ENCODE peak calls at places on chromosomes 2 and 18, in six cellular contexts. One of them, this sample, is unnamed.
A peak's percentile ranks its signal among the peaks of the same experiment; 100 is the strongest.

GRCh38 chr18:59140287-59140885 is 702 bp downstream of the SEC11C start:
- DNase-seq in stimulated activated CD8-positive, alpha-beta memory T cell treated with anti-CD3 and anti-CD28 coated beads, Interleukin-4, amount 100 ng/mL, for 4 hours: no peak
- DNase-seq in Panc1: no peak
- DNase-seq in Right ventricle myocardium superior: no peak
- DNase-seq in CD8-positive, alpha-beta memory T cell: no peak
- DNase-seq in HFFc6: peak; percentile 36
- DNase-seq in this sample: no peak

GRCh38 chr2:142825861-142826260 is 51.6 kb upstream of the KYNU start:
- DNase-seq in stimulated activated CD8-positive, alpha-beta memory T cell treated with anti-CD3 and anti-CD28 coated beads, Interleukin-4, amount 100 ng/mL, for 4 hours: no peak
- DNase-seq in Panc1: no peak
- DNase-seq in Right ventricle myocardium superior: no peak
- DNase-seq in CD8-positive, alpha-beta memory T cell: no peak
- DNase-seq in HFFc6: no peak
- DNase-seq in this sample: no peak

GRCh38 chr18:56565059-56565458 is 73.3 kb downstream of the TXNL1 start:
- DNase-seq in stimulated activated CD8-positive, alpha-beta memory T cell treated with anti-CD3 and anti-CD28 coated beads, Interleukin-4, amount 100 ng/mL, for 4 hours: no peak
- DNase-seq in Panc1: no peak
- DNase-seq in Right ventricle myocardium superior: no peak
- DNase-seq in CD8-positive, alpha-beta memory T cell: no peak
- DNase-seq in HFFc6: no peak
- DNase-seq in this sample: no peak

GRCh38 chr2:168848220-168848619 is 42.0 kb downstream of the SPC25 start:
- DNase-seq in stimulated activated CD8-positive, alpha-beta memory T cell treated with anti-CD3 and anti-CD28 coated beads, Interleukin-4, amount 100 ng/mL, for 4 hours: no peak
- DNase-seq in Panc1: no peak
- DNase-seq in Right ventricle myocardium superior: no peak
- DNase-seq in CD8-positive, alpha-beta memory T cell: no peak
- DNase-seq in HFFc6: no peak
- DNase-seq in this sample: no peak

GRCh38 chr18:36402765-36403396 is 105.4 kb downstream of the FHOD3 start:
- DNase-seq in stimulated activated CD8-positive, alpha-beta memory T cell treated with anti-CD3 and anti-CD28 coated beads, Interleukin-4, amount 100 ng/mL, for 4 hours: no peak
- DNase-seq in Panc1: no peak
- DNase-seq in Right ventricle myocardium superior: peak; percentile 86
- DNase-seq in CD8-positive, alpha-beta memory T cell: no peak
- DNase-seq in HFFc6: peak; percentile 22
- DNase-seq in this sample: no peak

GRCh38 chr2:176152350-176153181 is 1.2 kb downstream of the HOXD4 start:
- DNase-seq in stimulated activated CD8-positive, alpha-beta memory T cell treated with anti-CD3 and anti-CD28 coated beads, Interleukin-4, amount 100 ng/mL, for 4 hours: no peak
- DNase-seq in Panc1: no peak
- DNase-seq in Right ventricle myocardium superior: no peak
- DNase-seq in CD8-positive, alpha-beta memory T cell: no peak
- DNase-seq in HFFc6: no peak
- DNase-seq in this sample: no peak

GRCh38 chr2:31354837-31355236 is 59.7 kb downstream of the XDH start:
- DNase-seq in stimulated activated CD8-positive, alpha-beta memory T cell treated with anti-CD3 and anti-CD28 coated beads, Interleukin-4, amount 100 ng/mL, for 4 hours: no peak
- DNase-seq in Panc1: no peak
- DNase-seq in Right ventricle myocardium superior: no peak
- DNase-seq in CD8-positive, alpha-beta memory T cell: no peak
- DNase-seq in HFFc6: no peak
- DNase-seq in this sample: no peak

GRCh38 chr2:173090973-173091660 is 15.5 kb downstream of the MAP3K20 start:
- DNase-seq in stimulated activated CD8-positive, alpha-beta memory T cell treated with anti-CD3 and anti-CD28 coated beads, Interleukin-4, amount 100 ng/mL, for 4 hours: no peak
- DNase-seq in Panc1: no peak
- DNase-seq in Right ventricle myocardium superior: peak; percentile 40
- DNase-seq in CD8-positive, alpha-beta memory T cell: no peak
- DNase-seq in HFFc6: no peak
- DNase-seq in this sample: no peak

GRCh38 chr2:58896600-58896999 is 655.5 kb upstream of the FANCL start:
- DNase-seq in stimulated activated CD8-positive, alpha-beta memory T cell treated with anti-CD3 and anti-CD28 coated beads, Interleukin-4, amount 100 ng/mL, for 4 hours: no peak
- DNase-seq in Panc1: no peak
- DNase-seq in Right ventricle myocardium superior: no peak
- DNase-seq in CD8-positive, alpha-beta memory T cell: no peak
- DNase-seq in HFFc6: no peak
- DNase-seq in this sample: no peak

GRCh38 chr18:27235218-27235870 is 50.2 kb upstream of the CHST9 start:
- DNase-seq in stimulated activated CD8-positive, alpha-beta memory T cell treated with anti-CD3 and anti-CD28 coated beads, Interleukin-4, amount 100 ng/mL, for 4 hours: no peak
- DNase-seq in Panc1: no peak
- DNase-seq in Right ventricle myocardium superior: no peak
- DNase-seq in CD8-positive, alpha-beta memory T cell: no peak
- DNase-seq in HFFc6: no peak
- DNase-seq in this sample: no peak

GRCh38 chr2:152098798-152099654 is at the start of gene CACNB4:
- DNase-seq in stimulated activated CD8-positive, alpha-beta memory T cell treated with anti-CD3 and anti-CD28 coated beads, Interleukin-4, amount 100 ng/mL, for 4 hours: no peak
- DNase-seq in Panc1: no peak
- DNase-seq in Right ventricle myocardium superior: peak; percentile 47
- DNase-seq in CD8-positive, alpha-beta memory T cell: no peak
- DNase-seq in HFFc6: peak; percentile 13
- DNase-seq in this sample: no peak

GRCh38 chr2:236499691-236500573 is 69.7 kb upstream of the ACKR3 start:
- DNase-seq in stimulated activated CD8-positive, alpha-beta memory T cell treated with anti-CD3 and anti-CD28 coated beads, Interleukin-4, amount 100 ng/mL, for 4 hours: no peak
- DNase-seq in Panc1: no peak
- DNase-seq in Right ventricle myocardium superior: no peak
- DNase-seq in CD8-positive, alpha-beta memory T cell: no peak
- DNase-seq in HFFc6: no peak
- DNase-seq in this sample: no peak

GRCh38 chr2:135689679-135690078 is 52.0 kb upstream of the UBXN4 start:
- DNase-seq in stimulated activated CD8-positive, alpha-beta memory T cell treated with anti-CD3 and anti-CD28 coated beads, Interleukin-4, amount 100 ng/mL, for 4 hours: no peak
- DNase-seq in Panc1: no peak
- DNase-seq in Right ventricle myocardium superior: no peak
- DNase-seq in CD8-positive, alpha-beta memory T cell: no peak
- DNase-seq in HFFc6: no peak
- DNase-seq in this sample: no peak

GRCh38 chr2:15943378-15943851 is 3.1 kb downstream of the MYCN start:
- DNase-seq in stimulated activated CD8-positive, alpha-beta memory T cell treated with anti-CD3 and anti-CD28 coated beads, Interleukin-4, amount 100 ng/mL, for 4 hours: no peak
- DNase-seq in Panc1: no peak
- DNase-seq in Right ventricle myocardium superior: no peak
- DNase-seq in CD8-positive, alpha-beta memory T cell: no peak
- DNase-seq in HFFc6: no peak
- DNase-seq in this sample: no peak

GRCh38 chr2:1132328-1132964 is 181.8 kb downstream of the SNTG2 start:
- DNase-seq in stimulated activated CD8-positive, alpha-beta memory T cell treated with anti-CD3 and anti-CD28 coated beads, Interleukin-4, amount 100 ng/mL, for 4 hours: no peak
- DNase-seq in Panc1: no peak
- DNase-seq in Right ventricle myocardium superior: no peak
- DNase-seq in CD8-positive, alpha-beta memory T cell: no peak
- DNase-seq in HFFc6: no peak
- DNase-seq in this sample: no peak

GRCh38 chr2:86747708-86748627 is 27.9 kb downstream of the RMND5A start:
- DNase-seq in stimulated activated CD8-positive, alpha-beta memory T cell treated with anti-CD3 and anti-CD28 coated beads, Interleukin-4, amount 100 ng/mL, for 4 hours: no peak
- DNase-seq in Panc1: peak; percentile 32
- DNase-seq in Right ventricle myocardium superior: no peak
- DNase-seq in CD8-positive, alpha-beta memory T cell: no peak
- DNase-seq in HFFc6: peak; percentile 83
- DNase-seq in this sample: no peak

GRCh38 chr2:220064282-220065042 is 437.0 kb downstream of the SLC4A3 start:
- DNase-seq in stimulated activated CD8-positive, alpha-beta memory T cell treated with anti-CD3 and anti-CD28 coated beads, Interleukin-4, amount 100 ng/mL, for 4 hours: no peak
- DNase-seq in Panc1: no peak
- DNase-seq in Right ventricle myocardium superior: no peak
- DNase-seq in CD8-positive, alpha-beta memory T cell: no peak
- DNase-seq in HFFc6: no peak
- DNase-seq in this sample: no peak

GRCh38 chr2:102735431-102736130 is 26.2 kb upstream of the TMEM182 start:
- DNase-seq in stimulated activated CD8-positive, alpha-beta memory T cell treated with anti-CD3 and anti-CD28 coated beads, Interleukin-4, amount 100 ng/mL, for 4 hours: no peak
- DNase-seq in Panc1: no peak
- DNase-seq in Right ventricle myocardium superior: no peak
- DNase-seq in CD8-positive, alpha-beta memory T cell: no peak
- DNase-seq in HFFc6: no peak
- DNase-seq in this sample: no peak

GRCh38 chr2:227871375-227871788 is at the start of gene DAW1:
- DNase-seq in stimulated activated CD8-positive, alpha-beta memory T cell treated with anti-CD3 and anti-CD28 coated beads, Interleukin-4, amount 100 ng/mL, for 4 hours: no peak
- DNase-seq in Panc1: no peak
- DNase-seq in Right ventricle myocardium superior: peak; percentile 73
- DNase-seq in CD8-positive, alpha-beta memory T cell: peak; percentile 66
- DNase-seq in HFFc6: no peak
- DNase-seq in this sample: no peak

GRCh38 chr2:236167297-236168109 is 683 bp downstream of the GBX2 start:
- DNase-seq in stimulated activated CD8-positive, alpha-beta memory T cell treated with anti-CD3 and anti-CD28 coated beads, Interleukin-4, amount 100 ng/mL, for 4 hours: no peak
- DNase-seq in Panc1: no peak
- DNase-seq in Right ventricle myocardium superior: no peak
- DNase-seq in CD8-positive, alpha-beta memory T cell: no peak
- DNase-seq in HFFc6: peak; percentile 12
- DNase-seq in this sample: no peak

GRCh38 chr2:109429711-109430265 is 184.0 kb downstream of the SEPTIN10 start:
- DNase-seq in stimulated activated CD8-positive, alpha-beta memory T cell treated with anti-CD3 and anti-CD28 coated beads, Interleukin-4, amount 100 ng/mL, for 4 hours: no peak
- DNase-seq in Panc1: no peak
- DNase-seq in Right ventricle myocardium superior: no peak
- DNase-seq in CD8-positive, alpha-beta memory T cell: no peak
- DNase-seq in HFFc6: no peak
- DNase-seq in this sample: no peak

GRCh38 chr2:108936868-108937265 is 52.2 kb downstream of the EDAR start:
- DNase-seq in stimulated activated CD8-positive, alpha-beta memory T cell treated with anti-CD3 and anti-CD28 coated beads, Interleukin-4, amount 100 ng/mL, for 4 hours: no peak
- DNase-seq in Panc1: no peak
- DNase-seq in Right ventricle myocardium superior: no peak
- DNase-seq in CD8-positive, alpha-beta memory T cell: no peak
- DNase-seq in HFFc6: no peak
- DNase-seq in this sample: no peak

GRCh38 chr18:76564117-76564516 is 69.1 kb upstream of the ZNF516 start:
- DNase-seq in stimulated activated CD8-positive, alpha-beta memory T cell treated with anti-CD3 and anti-CD28 coated beads, Interleukin-4, amount 100 ng/mL, for 4 hours: no peak
- DNase-seq in Panc1: no peak
- DNase-seq in Right ventricle myocardium superior: no peak
- DNase-seq in CD8-positive, alpha-beta memory T cell: no peak
- DNase-seq in HFFc6: peak; percentile 67
- DNase-seq in this sample: no peak

GRCh38 chr2:15748736-15749323 is 157.2 kb downstream of the DDX1 start:
- DNase-seq in stimulated activated CD8-positive, alpha-beta memory T cell treated with anti-CD3 and anti-CD28 coated beads, Interleukin-4, amount 100 ng/mL, for 4 hours: no peak
- DNase-seq in Panc1: no peak
- DNase-seq in Right ventricle myocardium superior: no peak
- DNase-seq in CD8-positive, alpha-beta memory T cell: no peak
- DNase-seq in HFFc6: no peak
- DNase-seq in this sample: no peak

GRCh38 chr18:75407468-75408437 is 19.8 kb downstream of the SMIM21 start:
- DNase-seq in stimulated activated CD8-positive, alpha-beta memory T cell treated with anti-CD3 and anti-CD28 coated beads, Interleukin-4, amount 100 ng/mL, for 4 hours: no peak
- DNase-seq in Panc1: no peak
- DNase-seq in Right ventricle myocardium superior: no peak
- DNase-seq in CD8-positive, alpha-beta memory T cell: no peak
- DNase-seq in HFFc6: peak; percentile 27
- DNase-seq in this sample: no peak

GRCh38 chr18:76480913-76481312 is 14.1 kb downstream of the ZNF516 start:
- DNase-seq in stimulated activated CD8-positive, alpha-beta memory T cell treated with anti-CD3 and anti-CD28 coated beads, Interleukin-4, amount 100 ng/mL, for 4 hours: no peak
- DNase-seq in Panc1: no peak
- DNase-seq in Right ventricle myocardium superior: no peak
- DNase-seq in CD8-positive, alpha-beta memory T cell: no peak
- DNase-seq in HFFc6: no peak
- DNase-seq in this sample: no peak

GRCh38 chr2:159140070-159140774 is 146.3 kb downstream of the WDSUB1 start:
- DNase-seq in stimulated activated CD8-positive, alpha-beta memory T cell treated with anti-CD3 and anti-CD28 coated beads, Interleukin-4, amount 100 ng/mL, for 4 hours: no peak
- DNase-seq in Panc1: no peak
- DNase-seq in Right ventricle myocardium superior: no peak
- DNase-seq in CD8-positive, alpha-beta memory T cell: no peak
- DNase-seq in HFFc6: peak; percentile 87
- DNase-seq in this sample: no peak

GRCh38 chr2:127094509-127095366 is 12.2 kb downstream of the BIN1 start:
- DNase-seq in stimulated activated CD8-positive, alpha-beta memory T cell treated with anti-CD3 and anti-CD28 coated beads, Interleukin-4, amount 100 ng/mL, for 4 hours: no peak
- DNase-seq in Panc1: no peak
- DNase-seq in Right ventricle myocardium superior: peak; percentile 80
- DNase-seq in CD8-positive, alpha-beta memory T cell: peak; percentile 42
- DNase-seq in HFFc6: no peak
- DNase-seq in this sample: no peak

GRCh38 chr18:8607776-8608682 is 1.2 kb upstream of the RAB12 start:
- DNase-seq in stimulated activated CD8-positive, alpha-beta memory T cell treated with anti-CD3 and anti-CD28 coated beads, Interleukin-4, amount 100 ng/mL, for 4 hours: no peak
- DNase-seq in Panc1: no peak
- DNase-seq in Right ventricle myocardium superior: no peak
- DNase-seq in CD8-positive, alpha-beta memory T cell: no peak
- DNase-seq in HFFc6: no peak
- DNase-seq in this sample: no peak

GRCh38 chr2:118805061-118805690 is 42.3 kb downstream of the EN1 start:
- DNase-seq in stimulated activated CD8-positive, alpha-beta memory T cell treated with anti-CD3 and anti-CD28 coated beads, Interleukin-4, amount 100 ng/mL, for 4 hours: no peak
- DNase-seq in Panc1: no peak
- DNase-seq in Right ventricle myocardium superior: no peak
- DNase-seq in CD8-positive, alpha-beta memory T cell: no peak
- DNase-seq in HFFc6: no peak
- DNase-seq in this sample: no peak

GRCh38 chr2:215419113-215419512 is 16.8 kb downstream of the FN1 start:
- DNase-seq in stimulated activated CD8-positive, alpha-beta memory T cell treated with anti-CD3 and anti-CD28 coated beads, Interleukin-4, amount 100 ng/mL, for 4 hours: no peak
- DNase-seq in Panc1: no peak
- DNase-seq in Right ventricle myocardium superior: no peak
- DNase-seq in CD8-positive, alpha-beta memory T cell: no peak
- DNase-seq in HFFc6: no peak
- DNase-seq in this sample: no peak

GRCh38 chr2:148967484-148967883 is 71.0 kb upstream of the LYPD6B start:
- DNase-seq in stimulated activated CD8-positive, alpha-beta memory T cell treated with anti-CD3 and anti-CD28 coated beads, Interleukin-4, amount 100 ng/mL, for 4 hours: no peak
- DNase-seq in Panc1: no peak
- DNase-seq in Right ventricle myocardium superior: no peak
- DNase-seq in CD8-positive, alpha-beta memory T cell: no peak
- DNase-seq in HFFc6: no peak
- DNase-seq in this sample: no peak

GRCh38 chr2:194826241-194826640 is 830.8 kb upstream of the SLC39A10 start:
- DNase-seq in stimulated activated CD8-positive, alpha-beta memory T cell treated with anti-CD3 and anti-CD28 coated beads, Interleukin-4, amount 100 ng/mL, for 4 hours: no peak
- DNase-seq in Panc1: no peak
- DNase-seq in Right ventricle myocardium superior: no peak
- DNase-seq in CD8-positive, alpha-beta memory T cell: no peak
- DNase-seq in HFFc6: no peak
- DNase-seq in this sample: no peak

GRCh38 chr18:75643083-75643482 is 215.6 kb upstream of the SMIM21 start:
- DNase-seq in stimulated activated CD8-positive, alpha-beta memory T cell treated with anti-CD3 and anti-CD28 coated beads, Interleukin-4, amount 100 ng/mL, for 4 hours: no peak
- DNase-seq in Panc1: no peak
- DNase-seq in Right ventricle myocardium superior: no peak
- DNase-seq in CD8-positive, alpha-beta memory T cell: no peak
- DNase-seq in HFFc6: no peak
- DNase-seq in this sample: no peak

GRCh38 chr2:226760412-226761194 is 39.0 kb downstream of the IRS1 start:
- DNase-seq in stimulated activated CD8-positive, alpha-beta memory T cell treated with anti-CD3 and anti-CD28 coated beads, Interleukin-4, amount 100 ng/mL, for 4 hours: no peak
- DNase-seq in Panc1: no peak
- DNase-seq in Right ventricle myocardium superior: no peak
- DNase-seq in CD8-positive, alpha-beta memory T cell: no peak
- DNase-seq in HFFc6: peak; percentile 72
- DNase-seq in this sample: no peak

GRCh38 chr2:88055049-88055435 is 541 bp downstream of the KRCC1 start:
- DNase-seq in stimulated activated CD8-positive, alpha-beta memory T cell treated with anti-CD3 and anti-CD28 coated beads, Interleukin-4, amount 100 ng/mL, for 4 hours: no peak
- DNase-seq in Panc1: no peak
- DNase-seq in Right ventricle myocardium superior: no peak
- DNase-seq in CD8-positive, alpha-beta memory T cell: no peak
- DNase-seq in HFFc6: no peak
- DNase-seq in this sample: no peak

GRCh38 chr2:64858541-64859031 is 130.6 kb upstream of the SLC1A4 start:
- DNase-seq in stimulated activated CD8-positive, alpha-beta memory T cell treated with anti-CD3 and anti-CD28 coated beads, Interleukin-4, amount 100 ng/mL, for 4 hours: no peak
- DNase-seq in Panc1: no peak
- DNase-seq in Right ventricle myocardium superior: no peak
- DNase-seq in CD8-positive, alpha-beta memory T cell: no peak
- DNase-seq in HFFc6: no peak
- DNase-seq in this sample: no peak

GRCh38 chr2:200077838-200078237 is 122.5 kb downstream of the MAIP1 start:
- DNase-seq in stimulated activated CD8-positive, alpha-beta memory T cell treated with anti-CD3 and anti-CD28 coated beads, Interleukin-4, amount 100 ng/mL, for 4 hours: no peak
- DNase-seq in Panc1: peak; percentile 17
- DNase-seq in Right ventricle myocardium superior: no peak
- DNase-seq in CD8-positive, alpha-beta memory T cell: no peak
- DNase-seq in HFFc6: no peak
- DNase-seq in this sample: no peak

This sample was measured in esophagus squamous epithelium.